ENCODE peak calls at places on chromosomes 6 and 20, in eight cellular contexts. M, J, S, B, L, H, X and Y are unnamed samples.

GRCh38 chr6:107800564-107801164 is 23.4 kb downstream of the SCML4 start:
- DNase-seq in M (no peak), J (peak), S (no peak), B (no peak), L (no peak), H (no peak), X (no peak), Y (peak)

GRCh38 chr6:14153228-14153627 is 35.7 kb downstream of the CD83 start:
- DNase-seq in M (no peak), J (no peak), S (no peak), B (no peak), L (no peak), H (no peak), X (no peak), Y (no peak)

GRCh38 chr6:45927421-45928234 is 88.0 kb downstream of the CLIC5 start:
- DNase-seq in M (no peak), J (peak), S (no peak), B (no peak), L (no peak), H (no peak), X (no peak), Y (no peak)

GRCh38 chr20:8213831-8214587 is 81.9 kb downstream of the PLCB1 start:
- DNase-seq in M (no peak), J (no peak), S (no peak), B (no peak), L (no peak), H (no peak), X (no peak), Y (peak)

GRCh38 chr6:127606131-127606562 is 29.2 kb downstream of the C6orf58 start:
- DNase-seq in M (peak), J (peak), S (no peak), B (no peak), L (no peak), H (no peak), X (no peak), Y (no peak)

GRCh38 chr6:12593720-12594540 is 122.6 kb upstream of the PHACTR1 start:
- DNase-seq in M (no peak), J (no peak), S (no peak), B (no peak), L (no peak), H (no peak), X (no peak), Y (no peak)

GRCh38 chr20:58921564-58921963 is 59.5 kb upstream of the NELFCD start:
- DNase-seq in M (no peak), J (no peak), S (no peak), B (no peak), L (no peak), H (no peak), X (no peak), Y (no peak)

GRCh38 chr6:1182722-1183521 is 129.0 kb upstream of the FOXQ1 start:
- DNase-seq in M (no peak), J (no peak), S (no peak), B (no peak), L (no peak), H (no peak), X (no peak), Y (no peak)

GRCh38 chr20:3805594-3806264 is 9.6 kb downstream of the CDC25B start:
- DNase-seq in M (peak), J (no peak), S (no peak), B (no peak), L (no peak), H (no peak), X (no peak), Y (no peak)

GRCh38 chr6:68718379-68719073 is 83.4 kb downstream of the ADGRB3 start:
- DNase-seq in M (peak), J (no peak), S (peak), B (no peak), L (no peak), H (no peak), X (no peak), Y (no peak)

GRCh38 chr6:155417454-155417853 is 38.2 kb downstream of the NOX3 start:
- DNase-seq in M (peak), J (no peak), S (no peak), B (no peak), L (no peak), H (no peak), X (no peak), Y (no peak)

GRCh38 chr6:36964349-36964748 is 9.8 kb downstream of the PI16 start:
- DNase-seq in M (no peak), J (no peak), S (no peak), B (no peak), L (no peak), H (no peak), X (no peak), Y (no peak)

GRCh38 chr6:101199441-101199840 is 194.1 kb upstream of the GRIK2 start:
- DNase-seq in M (no peak), J (no peak), S (no peak), B (no peak), L (no peak), H (no peak), X (no peak), Y (no peak)

GRCh38 chr20:2038161-2038560 is 44.3 kb upstream of the PDYN start:
- DNase-seq in M (no peak), J (no peak), S (no peak), B (no peak), L (no peak), H (no peak), X (no peak), Y (no peak)

GRCh38 chr6:69865126-69865525 is 1.2 kb upstream of the COL19A1 start:
- DNase-seq in M (peak), J (no peak), S (no peak), B (no peak), L (no peak), H (no peak), X (no peak), Y (no peak)

GRCh38 chr6:108767418-108768175 is 80.6 kb upstream of the ARMC2 start:
- DNase-seq in M (no peak), J (no peak), S (no peak), B (no peak), L (no peak), H (no peak), X (no peak), Y (no peak)

GRCh38 chr20:9955646-9956045 is 79.1 kb upstream of the ANKEF1 start:
- DNase-seq in M (peak), J (no peak), S (no peak), B (no peak), L (no peak), H (no peak), X (no peak), Y (no peak)

GRCh38 chr20:2840967-2841531 is 504 bp downstream of the VPS16 start:
- DNase-seq in M (peak), J (peak), S (peak), B (peak), L (no peak), H (no peak), X (no peak), Y (peak)

GRCh38 chr20:50810063-50810462 is 15.2 kb downstream of the BCAS4 start:
- DNase-seq in M (no peak), J (no peak), S (no peak), B (no peak), L (no peak), H (no peak), X (no peak), Y (no peak)

GRCh38 chr6:6595946-6596345 is 7.4 kb downstream of the LY86 start:
- DNase-seq in M (no peak), J (no peak), S (no peak), B (no peak), L (no peak), H (no peak), X (no peak), Y (no peak)

GRCh38 chr6:13795041-13795748 is 19.2 kb downstream of the MCUR1 start:
- DNase-seq in M (peak), J (peak), S (peak), B (peak), L (peak), H (peak), X (peak), Y (peak)

GRCh38 chr6:163958646-163959045 is 544.1 kb downstream of the QKI start:
- DNase-seq in M (no peak), J (peak), S (no peak), B (no peak), L (no peak), H (no peak), X (no peak), Y (no peak)